ENCODE peak calls at places on chromosomes 7 and 10, in five cellular contexts. One of them, this sample, is unnamed.

GRCh38 chr7:73831656-73832579 is 1.1 kb downstream of the CLDN4 start:
- DNase-seq in DMS79: peak
- DNase-seq in stomach: peak
- DNase-seq in sciatic nerve: no peak
- DNase-seq in keratinocyte: no peak
- DNase-seq in this sample: no peak

GRCh38 chr10:72275351-72276012 is 1.8 kb downstream of the DDIT4 start:
- DNase-seq in DMS79: no peak
- DNase-seq in stomach: no peak
- DNase-seq in keratinocyte: no peak
- DNase-seq in sciatic nerve: no peak
- DNase-seq in this sample: no peak

GRCh38 chr7:24572421-24573007 is 738 bp upstream of the PALS2 start:
- DNase-seq in DMS79: no peak
- DNase-seq in keratinocyte: peak
- DNase-seq in stomach: no peak
- DNase-seq in sciatic nerve: peak
- DNase-seq in this sample: peak

GRCh38 chr7:95642173-95642572 is 45.9 kb upstream of the PDK4 start:
- DNase-seq in keratinocyte: no peak
- DNase-seq in sciatic nerve: no peak
- DNase-seq in stomach: no peak
- DNase-seq in DMS79: no peak
- DNase-seq in this sample: no peak

GRCh38 chr7:78179211-78179610 is 380.6 kb downstream of the PHTF2 start:
- DNase-seq in sciatic nerve: no peak
- DNase-seq in stomach: no peak
- DNase-seq in keratinocyte: no peak
- DNase-seq in DMS79: no peak
- DNase-seq in this sample: no peak

GRCh38 chr10:90930070-90930837 is 9.4 kb upstream of the ANKRD1 start:
- DNase-seq in keratinocyte: no peak
- DNase-seq in sciatic nerve: no peak
- DNase-seq in DMS79: no peak
- DNase-seq in stomach: no peak
- DNase-seq in this sample: no peak

GRCh38 chr10:132404911-132405462 is 8.0 kb downstream of the PWWP2B start:
- DNase-seq in stomach: no peak
- DNase-seq in DMS79: no peak
- DNase-seq in sciatic nerve: no peak
- DNase-seq in keratinocyte: no peak
- DNase-seq in this sample: no peak

GRCh38 chr10:62121197-62121550 is 147.5 kb downstream of the RTKN2 start:
- DNase-seq in DMS79: no peak
- DNase-seq in stomach: no peak
- DNase-seq in sciatic nerve: no peak
- DNase-seq in keratinocyte: no peak
- DNase-seq in this sample: no peak

GRCh38 chr10:97096327-97097153 is 89.2 kb downstream of the SLIT1 start:
- DNase-seq in DMS79: no peak
- DNase-seq in stomach: no peak
- DNase-seq in sciatic nerve: no peak
- DNase-seq in keratinocyte: no peak
- DNase-seq in this sample: no peak

GRCh38 chr10:43047288-43047970 is 29.4 kb upstream of the RET start:
- DNase-seq in sciatic nerve: peak
- DNase-seq in keratinocyte: no peak
- DNase-seq in stomach: no peak
- DNase-seq in DMS79: no peak
- DNase-seq in this sample: no peak

GRCh38 chr10:128985036-128985435 is 482.0 kb upstream of the MGMT start:
- DNase-seq in keratinocyte: no peak
- DNase-seq in stomach: no peak
- DNase-seq in DMS79: no peak
- DNase-seq in sciatic nerve: no peak
- DNase-seq in this sample: no peak

GRCh38 chr7:1560620-1561031 is 4.6 kb upstream of the TMEM184A start:
- DNase-seq in stomach: no peak
- DNase-seq in DMS79: no peak
- DNase-seq in keratinocyte: no peak
- DNase-seq in sciatic nerve: no peak
- DNase-seq in this sample: no peak

GRCh38 chr10:132549416-132549815 is 11.8 kb downstream of the INPP5A start:
- DNase-seq in stomach: peak
- DNase-seq in keratinocyte: no peak
- DNase-seq in sciatic nerve: peak
- DNase-seq in DMS79: peak
- DNase-seq in this sample: no peak

GRCh38 chr7:45347804-45348203 is 190.2 kb downstream of the RAMP3 start:
- DNase-seq in DMS79: no peak
- DNase-seq in stomach: no peak
- DNase-seq in sciatic nerve: no peak
- DNase-seq in keratinocyte: peak
- DNase-seq in this sample: no peak

GRCh38 chr10:110511734-110512449 is 14.2 kb downstream of the DUSP5 start:
- DNase-seq in keratinocyte: no peak
- DNase-seq in sciatic nerve: peak
- DNase-seq in stomach: no peak
- DNase-seq in DMS79: no peak
- DNase-seq in this sample: peak

GRCh38 chr10:43946445-43946844 is 297.8 kb upstream of the ZNF32 start:
- DNase-seq in DMS79: no peak
- DNase-seq in keratinocyte: no peak
- DNase-seq in sciatic nerve: no peak
- DNase-seq in stomach: no peak
- DNase-seq in this sample: no peak

GRCh38 chr7:116499168-116500070 is at the start of gene CAV2:
- DNase-seq in keratinocyte: peak
- DNase-seq in stomach: peak
- DNase-seq in DMS79: no peak
- DNase-seq in sciatic nerve: peak
- DNase-seq in this sample: no peak

GRCh38 chr10:92419740-92420553 is 129.0 kb downstream of the MARCHF5 start:
- DNase-seq in keratinocyte: no peak
- DNase-seq in sciatic nerve: peak
- DNase-seq in DMS79: no peak
- DNase-seq in stomach: peak
- DNase-seq in this sample: no peak

GRCh38 chr10:52319926-52320325 is 5.8 kb downstream of the DKK1 start:
- DNase-seq in sciatic nerve: no peak
- DNase-seq in DMS79: no peak
- DNase-seq in stomach: no peak
- DNase-seq in keratinocyte: no peak
- DNase-seq in this sample: no peak

GRCh38 chr7:127793582-127793981 is 141.6 kb downstream of the SND1 start:
- DNase-seq in DMS79: no peak
- DNase-seq in keratinocyte: no peak
- DNase-seq in sciatic nerve: no peak
- DNase-seq in stomach: no peak
- DNase-seq in this sample: no peak

GRCh38 chr10:128047337-128047736 is 78.9 kb downstream of the MKI67 start:
- DNase-seq in DMS79: no peak
- DNase-seq in stomach: peak
- DNase-seq in keratinocyte: peak
- DNase-seq in sciatic nerve: peak
- DNase-seq in this sample: no peak

GRCh38 chr7:46784746-46785145 is 797.2 kb downstream of the TNS3 start:
- DNase-seq in keratinocyte: peak
- DNase-seq in DMS79: no peak
- DNase-seq in sciatic nerve: no peak
- DNase-seq in stomach: no peak
- DNase-seq in this sample: no peak

GRCh38 chr7:142063551-142064442 is 47.7 kb upstream of the MGAM2 start:
- DNase-seq in DMS79: no peak
- DNase-seq in sciatic nerve: no peak
- DNase-seq in keratinocyte: no peak
- DNase-seq in stomach: no peak
- DNase-seq in this sample: no peak

GRCh38 chr7:42106562-42106961 is 130.4 kb downstream of the GLI3 start:
- DNase-seq in DMS79: no peak
- DNase-seq in keratinocyte: no peak
- DNase-seq in stomach: no peak
- DNase-seq in sciatic nerve: no peak
- DNase-seq in this sample: no peak

GRCh38 chr10:103812431-103812830 is 42.9 kb downstream of the SH3PXD2A start:
- DNase-seq in stomach: no peak
- DNase-seq in DMS79: no peak
- DNase-seq in sciatic nerve: no peak
- DNase-seq in keratinocyte: no peak
- DNase-seq in this sample: no peak

GRCh38 chr7:11910253-11910652 is 78.3 kb upstream of the THSD7A start:
- DNase-seq in DMS79: no peak
- DNase-seq in stomach: no peak
- DNase-seq in keratinocyte: no peak
- DNase-seq in sciatic nerve: no peak
- DNase-seq in this sample: no peak

GRCh38 chr7:17298840-17299476 is 506 bp downstream of the AHR start:
- DNase-seq in keratinocyte: no peak
- DNase-seq in sciatic nerve: peak
- DNase-seq in stomach: peak
- DNase-seq in DMS79: peak
- DNase-seq in this sample: peak